ENCODE peak calls at places on chromosomes 3 and 15, in eight cellular contexts. One of them, this sample, is unnamed.

GRCh38 chr3:182370949-182371348 is 422.4 kb upstream of the ATP11B start:
- DNase-seq in HepG2: no peak
- DNase-seq in kidney epithelial cell: no peak
- DNase-seq in dorsolateral prefrontal cortex: no peak
- DNase-seq in sigmoid colon: no peak
- DNase-seq in lung: no peak
- DNase-seq in A549: no peak
- DNase-seq in heart right ventricle: no peak
- DNase-seq in this sample: no peak

GRCh38 chr3:14177580-14178246 is 688 bp downstream of the XPC start:
- DNase-seq in HepG2: peak
- DNase-seq in kidney epithelial cell: no peak
- DNase-seq in dorsolateral prefrontal cortex: no peak
- DNase-seq in sigmoid colon: no peak
- DNase-seq in lung: no peak
- DNase-seq in A549: peak
- DNase-seq in heart right ventricle: no peak
- DNase-seq in this sample: peak

GRCh38 chr3:64363842-64364241 is 138.6 kb upstream of the PRICKLE2 start:
- DNase-seq in HepG2: no peak
- DNase-seq in kidney epithelial cell: no peak
- DNase-seq in dorsolateral prefrontal cortex: no peak
- DNase-seq in sigmoid colon: no peak
- DNase-seq in lung: no peak
- DNase-seq in A549: no peak
- DNase-seq in heart right ventricle: no peak
- DNase-seq in this sample: no peak

GRCh38 chr3:110550511-110550910 is 521.1 kb upstream of the NECTIN3 start:
- DNase-seq in HepG2: no peak
- DNase-seq in kidney epithelial cell: no peak
- DNase-seq in dorsolateral prefrontal cortex: no peak
- DNase-seq in sigmoid colon: no peak
- DNase-seq in lung: no peak
- DNase-seq in A549: no peak
- DNase-seq in heart right ventricle: no peak
- DNase-seq in this sample: no peak

GRCh38 chr3:108106031-108106430 is 15.2 kb upstream of the CD47 start:
- DNase-seq in HepG2: no peak
- DNase-seq in kidney epithelial cell: no peak
- DNase-seq in dorsolateral prefrontal cortex: no peak
- DNase-seq in sigmoid colon: no peak
- DNase-seq in lung: no peak
- DNase-seq in A549: no peak
- DNase-seq in heart right ventricle: no peak
- DNase-seq in this sample: peak

GRCh38 chr3:184525337-184526157 is 36.0 kb upstream of the EPHB3 start:
- DNase-seq in HepG2: no peak
- DNase-seq in kidney epithelial cell: no peak
- DNase-seq in dorsolateral prefrontal cortex: no peak
- DNase-seq in sigmoid colon: no peak
- DNase-seq in lung: no peak
- DNase-seq in A549: no peak
- DNase-seq in heart right ventricle: no peak
- DNase-seq in this sample: no peak

GRCh38 chr3:48919215-48920138 is 835 bp downstream of the ARIH2 start:
- DNase-seq in HepG2: peak
- DNase-seq in kidney epithelial cell: peak
- DNase-seq in dorsolateral prefrontal cortex: peak
- DNase-seq in sigmoid colon: no peak
- DNase-seq in lung: no peak
- DNase-seq in A549: peak
- DNase-seq in heart right ventricle: peak
- DNase-seq in this sample: peak

GRCh38 chr15:24858737-24859601 is 95.8 kb upstream of the SNRPN start:
- DNase-seq in HepG2: no peak
- DNase-seq in kidney epithelial cell: no peak
- DNase-seq in dorsolateral prefrontal cortex: no peak
- DNase-seq in sigmoid colon: no peak
- DNase-seq in lung: no peak
- DNase-seq in A549: no peak
- DNase-seq in heart right ventricle: no peak
- DNase-seq in this sample: no peak

GRCh38 chr3:65500398-65501306 is 538.1 kb downstream of the MAGI1 start:
- DNase-seq in HepG2: no peak
- DNase-seq in kidney epithelial cell: no peak
- DNase-seq in dorsolateral prefrontal cortex: no peak
- DNase-seq in sigmoid colon: no peak
- DNase-seq in lung: no peak
- DNase-seq in A549: no peak
- DNase-seq in heart right ventricle: no peak
- DNase-seq in this sample: no peak

GRCh38 chr3:64259646-64260045 is 34.4 kb upstream of the PRICKLE2 start:
- DNase-seq in HepG2: no peak
- DNase-seq in kidney epithelial cell: no peak
- DNase-seq in dorsolateral prefrontal cortex: no peak
- DNase-seq in sigmoid colon: no peak
- DNase-seq in lung: no peak
- DNase-seq in A549: no peak
- DNase-seq in heart right ventricle: no peak
- DNase-seq in this sample: no peak

GRCh38 chr3:29415824-29416223 is 135.0 kb downstream of the RBMS3 start:
- DNase-seq in HepG2: no peak
- DNase-seq in kidney epithelial cell: no peak
- DNase-seq in dorsolateral prefrontal cortex: no peak
- DNase-seq in sigmoid colon: no peak
- DNase-seq in lung: no peak
- DNase-seq in A549: no peak
- DNase-seq in heart right ventricle: no peak
- DNase-seq in this sample: peak

GRCh38 chr3:195013962-195014361 is 257.0 kb downstream of the XXYLT1 start:
- DNase-seq in HepG2: no peak
- DNase-seq in kidney epithelial cell: no peak
- DNase-seq in dorsolateral prefrontal cortex: no peak
- DNase-seq in sigmoid colon: peak
- DNase-seq in lung: no peak
- DNase-seq in A549: no peak
- DNase-seq in heart right ventricle: no peak
- DNase-seq in this sample: no peak

GRCh38 chr3:178384302-178384939 is 151.8 kb upstream of the KCNMB2 start:
- DNase-seq in HepG2: no peak
- DNase-seq in kidney epithelial cell: no peak
- DNase-seq in dorsolateral prefrontal cortex: no peak
- DNase-seq in sigmoid colon: no peak
- DNase-seq in lung: no peak
- DNase-seq in A549: no peak
- DNase-seq in heart right ventricle: no peak
- DNase-seq in this sample: peak

GRCh38 chr3:150107429-150108175 is 136.9 kb upstream of the PFN2 start:
- DNase-seq in HepG2: no peak
- DNase-seq in kidney epithelial cell: no peak
- DNase-seq in dorsolateral prefrontal cortex: no peak
- DNase-seq in sigmoid colon: no peak
- DNase-seq in lung: no peak
- DNase-seq in A549: no peak
- DNase-seq in heart right ventricle: no peak
- DNase-seq in this sample: peak

GRCh38 chr15:43518073-43518761 is 809 bp downstream of the MAP1A start:
- DNase-seq in HepG2: no peak
- DNase-seq in kidney epithelial cell: no peak
- DNase-seq in dorsolateral prefrontal cortex: peak
- DNase-seq in sigmoid colon: no peak
- DNase-seq in lung: no peak
- DNase-seq in A549: no peak
- DNase-seq in heart right ventricle: peak
- DNase-seq in this sample: no peak

GRCh38 chr3:37223084-37223975 is 48.9 kb upstream of the LRRFIP2 start:
- DNase-seq in HepG2: peak
- DNase-seq in kidney epithelial cell: peak
- DNase-seq in dorsolateral prefrontal cortex: no peak
- DNase-seq in sigmoid colon: no peak
- DNase-seq in lung: no peak
- DNase-seq in A549: peak
- DNase-seq in heart right ventricle: no peak
- DNase-seq in this sample: peak

GRCh38 chr15:29854413-29854812 is 32.1 kb upstream of the TJP1 start:
- DNase-seq in HepG2: no peak
- DNase-seq in kidney epithelial cell: no peak
- DNase-seq in dorsolateral prefrontal cortex: no peak
- DNase-seq in sigmoid colon: no peak
- DNase-seq in lung: no peak
- DNase-seq in A549: no peak
- DNase-seq in heart right ventricle: no peak
- DNase-seq in this sample: no peak

GRCh38 chr15:47293763-47294162 is 423.5 kb upstream of the SEMA6D start:
- DNase-seq in HepG2: no peak
- DNase-seq in kidney epithelial cell: no peak
- DNase-seq in dorsolateral prefrontal cortex: peak
- DNase-seq in sigmoid colon: peak
- DNase-seq in lung: peak
- DNase-seq in A549: no peak
- DNase-seq in heart right ventricle: peak
- DNase-seq in this sample: peak

GRCh38 chr3:88912294-88913014 is 195.0 kb upstream of the EPHA3 start:
- DNase-seq in HepG2: no peak
- DNase-seq in kidney epithelial cell: no peak
- DNase-seq in dorsolateral prefrontal cortex: no peak
- DNase-seq in sigmoid colon: no peak
- DNase-seq in lung: no peak
- DNase-seq in A549: no peak
- DNase-seq in heart right ventricle: no peak
- DNase-seq in this sample: no peak

GRCh38 chr3:128727996-128728395 is 2.0 kb downstream of the RAB7A start:
- DNase-seq in HepG2: no peak
- DNase-seq in kidney epithelial cell: no peak
- DNase-seq in dorsolateral prefrontal cortex: no peak
- DNase-seq in sigmoid colon: no peak
- DNase-seq in lung: no peak
- DNase-seq in A549: no peak
- DNase-seq in heart right ventricle: no peak
- DNase-seq in this sample: peak

GRCh38 chr3:101184111-101184510 is 136.3 kb downstream of the IMPG2 start:
- DNase-seq in HepG2: no peak
- DNase-seq in kidney epithelial cell: no peak
- DNase-seq in dorsolateral prefrontal cortex: no peak
- DNase-seq in sigmoid colon: no peak
- DNase-seq in lung: no peak
- DNase-seq in A549: no peak
- DNase-seq in heart right ventricle: no peak
- DNase-seq in this sample: peak

GRCh38 chr15:60575995-60576394 is 97.1 kb upstream of the ICE2 start:
- DNase-seq in HepG2: peak
- DNase-seq in kidney epithelial cell: no peak
- DNase-seq in dorsolateral prefrontal cortex: no peak
- DNase-seq in sigmoid colon: no peak
- DNase-seq in lung: no peak
- DNase-seq in A549: peak
- DNase-seq in heart right ventricle: no peak
- DNase-seq in this sample: peak

GRCh38 chr3:183359036-183359435 is 69.4 kb downstream of the MCF2L2 start:
- DNase-seq in HepG2: no peak
- DNase-seq in kidney epithelial cell: no peak
- DNase-seq in dorsolateral prefrontal cortex: no peak
- DNase-seq in sigmoid colon: no peak
- DNase-seq in lung: no peak
- DNase-seq in A549: no peak
- DNase-seq in heart right ventricle: no peak
- DNase-seq in this sample: peak

GRCh38 chr3:143895805-143896204 is 47.5 kb upstream of the SLC9A9 start:
- DNase-seq in HepG2: no peak
- DNase-seq in kidney epithelial cell: no peak
- DNase-seq in dorsolateral prefrontal cortex: no peak
- DNase-seq in sigmoid colon: no peak
- DNase-seq in lung: no peak
- DNase-seq in A549: no peak
- DNase-seq in heart right ventricle: no peak
- DNase-seq in this sample: peak

GRCh38 chr3:57095361-57095760 is 34.9 kb downstream of the SPATA12 start:
- DNase-seq in HepG2: no peak
- DNase-seq in kidney epithelial cell: no peak
- DNase-seq in dorsolateral prefrontal cortex: no peak
- DNase-seq in sigmoid colon: no peak
- DNase-seq in lung: no peak
- DNase-seq in A549: no peak
- DNase-seq in heart right ventricle: no peak
- DNase-seq in this sample: no peak

GRCh38 chr3:190169877-190170276 is 49.2 kb upstream of the P3H2 start:
- DNase-seq in HepG2: no peak
- DNase-seq in kidney epithelial cell: no peak
- DNase-seq in dorsolateral prefrontal cortex: no peak
- DNase-seq in sigmoid colon: no peak
- DNase-seq in lung: no peak
- DNase-seq in A549: no peak
- DNase-seq in heart right ventricle: no peak
- DNase-seq in this sample: no peak
- H3K4me3 ChIP-seq in HepG2: no peak
- H3K4me3 ChIP-seq in kidney epithelial cell: no peak
- H3K4me3 ChIP-seq in dorsolateral prefrontal cortex: no peak
- H3K4me3 ChIP-seq in sigmoid colon: no peak
- H3K4me3 ChIP-seq in lung: no peak
- H3K4me3 ChIP-seq in A549: no peak
- H3K4me3 ChIP-seq in heart right ventricle: no peak
- H3K4me3 ChIP-seq in this sample: no peak

GRCh38 chr3:127670229-127670559 is 2.6 kb upstream of the ABTB1 start:
- DNase-seq in HepG2: no peak
- DNase-seq in kidney epithelial cell: no peak
- DNase-seq in dorsolateral prefrontal cortex: no peak
- DNase-seq in sigmoid colon: no peak
- DNase-seq in lung: no peak
- DNase-seq in A549: no peak
- DNase-seq in heart right ventricle: no peak
- DNase-seq in this sample: no peak
- TF ChIP-seq CTCF in HepG2: no peak
- TF ChIP-seq CTCF in kidney epithelial cell: no peak
- TF ChIP-seq CTCF in dorsolateral prefrontal cortex: no peak
- TF ChIP-seq CTCF in sigmoid colon: no peak
- TF ChIP-seq CTCF in lung: no peak
- TF ChIP-seq CTCF in A549: no peak
- TF ChIP-seq CTCF in heart right ventricle: no peak
- TF ChIP-seq CTCF in this sample: no peak

DNA sequence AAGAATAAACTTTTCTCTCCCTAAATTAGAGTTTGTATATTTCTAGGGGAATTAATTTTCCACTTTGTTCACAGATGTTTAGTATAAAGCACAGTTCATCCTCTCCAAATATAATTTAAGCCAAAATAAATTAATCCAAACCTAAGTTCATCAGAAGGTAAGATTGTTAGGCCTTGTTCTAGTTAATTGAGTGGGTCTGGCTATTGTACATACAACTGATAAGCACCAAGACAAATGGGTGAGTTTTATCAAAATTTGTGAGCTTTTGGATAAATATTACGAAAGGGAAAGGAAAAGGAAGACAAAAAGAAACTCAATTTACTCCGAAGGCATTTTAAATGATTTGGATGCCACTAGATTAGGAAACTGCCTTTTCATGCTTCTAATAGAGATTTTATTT is 304.1 kb downstream of the ZNF385D start:
- DNase-seq in HepG2: no peak
- DNase-seq in kidney epithelial cell: no peak
- DNase-seq in dorsolateral prefrontal cortex: no peak
- DNase-seq in sigmoid colon: no peak
- DNase-seq in lung: no peak
- DNase-seq in A549: no peak
- DNase-seq in heart right ventricle: no peak
- DNase-seq in this sample: no peak
- H3K4me3 ChIP-seq in HepG2: no peak
- H3K4me3 ChIP-seq in kidney epithelial cell: no peak
- H3K4me3 ChIP-seq in dorsolateral prefrontal cortex: no peak
- H3K4me3 ChIP-seq in sigmoid colon: no peak
- H3K4me3 ChIP-seq in lung: no peak
- H3K4me3 ChIP-seq in A549: no peak
- H3K4me3 ChIP-seq in heart right ventricle: peak
- H3K4me3 ChIP-seq in this sample: no peak

GRCh38 chr15:76107169-76107568 is 47.4 kb downstream of the TMEM266 start:
- DNase-seq in HepG2: no peak
- DNase-seq in kidney epithelial cell: peak
- DNase-seq in dorsolateral prefrontal cortex: no peak
- DNase-seq in sigmoid colon: no peak
- DNase-seq in lung: no peak
- DNase-seq in A549: no peak
- DNase-seq in heart right ventricle: no peak
- DNase-seq in this sample: peak
- TF ChIP-seq CTCF in HepG2: no peak
- TF ChIP-seq CTCF in kidney epithelial cell: no peak
- TF ChIP-seq CTCF in dorsolateral prefrontal cortex: no peak
- TF ChIP-seq CTCF in sigmoid colon: no peak
- TF ChIP-seq CTCF in lung: no peak
- TF ChIP-seq CTCF in A549: no peak
- TF ChIP-seq CTCF in heart right ventricle: no peak
- TF ChIP-seq CTCF in this sample: no peak

This sample was measured in fibroblast of mammary gland.